ENCODE peak calls at places on chromosomes 16 and 17, in four cellular contexts. V is IMR-90, W is HepG2, J is K562. Y is an unnamed sample.
A peak's percentile ranks its signal among the peaks of the same experiment; 100 is the strongest.

GRCh38 chr17:82301916-82302497 is 15.4 kb downstream of the CD7 start:
- DNase-seq in V (no peak), W (no peak), J (no peak), Y (no peak)

GRCh38 chr16:24504467-24505345 is 34.7 kb upstream of the RBBP6 start:
- DNase-seq in V (peak; percentile 50), W (peak; percentile 67), J (peak; percentile 80), Y (peak; percentile 74)

GRCh38 chr17:47205419-47205963 is 3.7 kb upstream of the MYL4 start:
- DNase-seq in V (peak; percentile 68), W (no peak), J (no peak), Y (no peak)

GRCh38 chr16:9929313-9929712 is 252.9 kb downstream of the GRIN2A start:
- DNase-seq in W (no peak), V (no peak), J (no peak), Y (no peak)

GRCh38 chr17:16328997-16329396 is 24.3 kb downstream of the CENPV start:
- DNase-seq in V (no peak), J (no peak), W (no peak), Y (peak; percentile 63)

GRCh38 chr16:2709588-2709984 is 10.4 kb downstream of the PRSS27 start:
- DNase-seq in J (no peak), W (no peak), V (no peak), Y (no peak)

GRCh38 chr17:39753514-39754160 is 15.9 kb downstream of the GRB7 start:
- DNase-seq in W (no peak), V (no peak), J (no peak), Y (no peak)

GRCh38 chr16:67975321-67976105 is 4.8 kb downstream of the DPEP3 start:
- DNase-seq in V (no peak), J (no peak), W (no peak), Y (no peak)

GRCh38 chr16:27678955-27679354 is 129.0 kb downstream of the KATNIP start:
- DNase-seq in J (no peak), V (no peak), W (no peak), Y (no peak)

GRCh38 chr16:4021916-4022315 is 94.3 kb downstream of the ADCY9 start:
- DNase-seq in V (no peak), W (no peak), J (no peak), Y (no peak)

GRCh38 chr17:49787932-49788442 is 494 bp upstream of the KAT7 start:
- DNase-seq in W (no peak), J (peak; percentile 31), V (no peak), Y (no peak)

GRCh38 chr17:56909742-56910508 is 3.9 kb downstream of the TRIM25 start:
- DNase-seq in V (no peak), J (peak; percentile 92), W (peak; percentile 33), Y (no peak)

GRCh38 chr16:4529085-4530060 is 9.2 kb downstream of the CDIP1 start:
- DNase-seq in V (peak; percentile 82), W (no peak), J (no peak), Y (no peak)

DNA sequence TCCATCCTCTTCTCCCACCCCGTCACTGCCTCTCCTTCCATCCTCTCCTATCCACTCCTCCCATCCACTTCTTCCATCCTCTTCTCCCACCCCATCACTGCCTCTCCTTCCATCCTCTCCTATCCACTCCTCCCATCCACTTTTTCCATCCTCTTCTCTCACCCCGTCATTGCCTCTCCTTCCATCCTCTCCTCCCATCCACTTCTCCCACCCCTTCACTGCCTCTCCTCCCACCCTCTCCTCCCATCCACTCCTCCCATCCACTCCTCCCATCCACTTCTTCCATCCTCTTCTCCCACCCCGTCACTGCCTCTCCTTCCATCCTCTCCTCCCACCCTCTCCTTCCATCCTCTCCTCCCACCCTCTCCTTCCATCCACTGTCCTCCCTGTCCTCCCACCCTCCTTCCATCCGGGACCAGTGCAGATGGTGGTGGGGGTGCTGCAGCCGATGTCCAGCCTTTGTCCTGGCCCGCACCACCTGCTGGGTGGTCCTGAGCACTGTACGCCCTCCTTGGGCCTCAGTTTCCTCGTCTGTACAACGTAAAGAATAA is 1.1 kb downstream of the WFIKKN1 start:
- DNase-seq in W (no peak), J (no peak), V (no peak), Y (no peak)
- TF ChIP-seq MAZ in W (no peak), J (no peak), V (no peak), Y (no peak)

DNA sequence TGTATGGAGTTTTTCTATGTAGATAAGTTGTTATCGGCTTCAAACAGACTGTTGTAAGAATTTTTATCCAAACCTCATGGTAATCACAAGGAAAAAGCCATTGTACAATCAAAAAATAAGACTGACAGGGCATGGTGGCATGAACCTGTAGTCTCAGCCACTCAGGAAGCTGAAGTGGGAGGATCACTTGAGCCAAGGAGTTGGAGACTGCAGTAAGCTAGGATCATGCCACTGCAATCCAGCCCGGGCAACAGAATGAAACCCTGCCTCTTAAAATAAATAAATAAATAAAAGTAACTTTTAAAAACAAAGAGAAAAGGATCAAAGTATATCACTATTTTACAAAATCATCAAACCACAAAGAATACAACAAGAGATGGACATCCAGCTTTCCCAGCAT is 14.4 kb downstream of the OR1A1 start:
- DNase-seq in J (no peak), V (no peak), W (no peak), Y (no peak)
- TF ChIP-seq MAZ in J (no peak), V (no peak), W (no peak), Y (no peak)

GRCh38 chr17:1888741-1889140 is 58.9 kb downstream of the RPA1 start:
- DNase-seq in J (no peak), V (no peak), W (no peak), Y (no peak)
- TF ChIP-seq MAZ in J (no peak), V (no peak), W (no peak), Y (no peak)

GRCh38 chr16:82137819-82138177 is 32.2 kb downstream of the MPHOSPH6 start:
- DNase-seq in J (peak; percentile 48), V (no peak), W (no peak), Y (no peak)
- TF ChIP-seq MAZ in J (no peak), V (no peak), W (no peak), Y (no peak)

DNA sequence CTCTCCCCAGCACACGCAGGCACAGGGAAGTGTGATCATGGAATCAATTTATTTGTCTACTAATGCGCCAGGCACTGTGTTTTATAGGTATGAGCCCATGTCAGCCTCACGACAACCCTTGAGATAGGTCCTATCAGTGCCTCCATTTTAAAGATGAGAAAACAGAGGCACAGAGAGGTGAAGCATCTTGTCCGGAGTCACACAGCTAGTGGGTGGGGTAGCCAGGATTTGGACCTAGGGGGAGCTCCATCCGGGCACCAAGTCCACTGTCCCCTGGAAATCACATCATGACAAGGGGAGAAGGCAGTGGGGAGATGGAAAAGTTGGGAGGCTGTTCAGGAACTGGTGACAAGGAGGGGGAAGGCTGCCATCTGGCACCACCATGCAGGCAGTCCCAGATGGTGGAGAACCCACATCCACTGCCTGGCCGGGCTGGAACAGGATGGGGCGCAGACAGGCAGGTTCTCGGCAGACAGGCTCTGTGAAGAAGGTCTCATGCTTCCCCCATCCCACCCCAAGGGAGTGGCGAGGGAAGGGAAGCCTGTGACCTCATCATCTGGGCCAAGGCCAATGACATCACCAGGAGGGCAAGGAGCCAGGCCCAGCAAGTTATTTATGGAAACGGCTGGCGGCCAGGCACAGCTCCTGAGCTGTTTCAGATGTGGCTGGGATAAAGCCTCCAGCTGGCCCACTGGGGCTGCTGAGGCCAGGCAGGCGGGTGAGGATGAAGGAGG is 126.0 kb upstream of the SDK2 start:
- DNase-seq in W (no peak), J (peak; percentile 8), V (peak; percentile 50), Y (peak; percentile 57)
- TF ChIP-seq MAZ in W (no peak), J (no peak), V (no peak), Y (no peak)

DNA sequence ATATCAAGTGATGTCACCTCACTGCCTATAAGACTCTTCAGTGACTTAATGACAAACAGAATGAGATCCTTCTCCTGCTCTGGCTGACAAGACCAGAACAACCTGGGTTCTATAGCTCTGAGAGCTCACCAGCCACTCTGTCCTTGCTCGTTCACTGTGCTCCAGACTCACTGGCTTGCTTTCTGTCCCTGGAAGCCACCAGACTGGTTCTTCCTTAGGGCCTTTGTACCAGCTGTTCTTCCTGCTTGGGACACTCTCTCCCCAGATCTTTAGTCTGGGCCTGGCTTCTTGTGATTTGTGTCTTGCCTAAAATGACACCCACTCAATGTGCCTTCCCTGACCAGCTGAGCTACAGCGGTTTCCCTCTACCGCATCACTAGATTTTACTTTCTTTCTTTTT is 76.1 kb downstream of the FTO start:
- DNase-seq in W (no peak), V (no peak), J (no peak), Y (no peak)
- TF ChIP-seq MAZ in W (no peak), V (no peak), J (no peak), Y (no peak)

GRCh38 chr16:85423631-85424030 is 189.5 kb upstream of the GSE1 start:
- DNase-seq in J (no peak), V (no peak), W (no peak), Y (no peak)
- TF ChIP-seq MAZ in J (no peak), V (no peak), W (no peak), Y (no peak)

Y was measured in A549.